ENCODE peak calls at places on chromosomes 16 and 17, in six cellular contexts. One of them, this sample, is unnamed.

GRCh38 chr16:53007095-53007494 is 45.6 kb downstream of the CHD9NB start:
- DNase-seq in tibial artery: no peak
- DNase-seq in GM23338: peak
- DNase-seq in WERI-Rb-1: no peak
- DNase-seq in lung: no peak
- DNase-seq in effector memory CD4-positive, alpha-beta T cell: no peak
- DNase-seq in this sample: no peak

GRCh38 chr17:7667616-7668406 is 17.1 kb downstream of the ATP1B2 start:
- DNase-seq in tibial artery: no peak
- DNase-seq in GM23338: no peak
- DNase-seq in WERI-Rb-1: peak
- DNase-seq in lung: no peak
- DNase-seq in effector memory CD4-positive, alpha-beta T cell: no peak
- DNase-seq in this sample: no peak

GRCh38 chr17:76431509-76431908 is 21.4 kb downstream of the UBE2O start:
- DNase-seq in tibial artery: no peak
- DNase-seq in GM23338: no peak
- DNase-seq in WERI-Rb-1: no peak
- DNase-seq in lung: no peak
- DNase-seq in effector memory CD4-positive, alpha-beta T cell: no peak
- DNase-seq in this sample: no peak

GRCh38 chr16:5449901-5450300 is 352.3 kb upstream of the EEF2KMT start:
- DNase-seq in tibial artery: no peak
- DNase-seq in GM23338: peak
- DNase-seq in WERI-Rb-1: no peak
- DNase-seq in lung: no peak
- DNase-seq in effector memory CD4-positive, alpha-beta T cell: no peak
- DNase-seq in this sample: no peak

GRCh38 chr17:75367312-75367711 is 38.2 kb downstream of the GRB2 start:
- DNase-seq in tibial artery: no peak
- DNase-seq in GM23338: no peak
- DNase-seq in WERI-Rb-1: no peak
- DNase-seq in lung: no peak
- DNase-seq in effector memory CD4-positive, alpha-beta T cell: no peak
- DNase-seq in this sample: no peak

GRCh38 chr16:50102046-50102756 is 36.4 kb downstream of the HEATR3 start:
- DNase-seq in tibial artery: no peak
- DNase-seq in GM23338: no peak
- DNase-seq in WERI-Rb-1: no peak
- DNase-seq in lung: no peak
- DNase-seq in effector memory CD4-positive, alpha-beta T cell: no peak
- DNase-seq in this sample: no peak

GRCh38 chr17:19334331-19334730 is 28.2 kb downstream of the B9D1 start:
- DNase-seq in tibial artery: no peak
- DNase-seq in GM23338: no peak
- DNase-seq in WERI-Rb-1: no peak
- DNase-seq in lung: no peak
- DNase-seq in effector memory CD4-positive, alpha-beta T cell: no peak
- DNase-seq in this sample: no peak

GRCh38 chr17:79338589-79338988 is 264.0 kb downstream of the ENGASE start:
- DNase-seq in tibial artery: no peak
- DNase-seq in GM23338: no peak
- DNase-seq in WERI-Rb-1: no peak
- DNase-seq in lung: no peak
- DNase-seq in effector memory CD4-positive, alpha-beta T cell: no peak
- DNase-seq in this sample: no peak

GRCh38 chr17:45032150-45032493 is 19.3 kb downstream of the DCAKD start:
- DNase-seq in tibial artery: no peak
- DNase-seq in GM23338: no peak
- DNase-seq in WERI-Rb-1: no peak
- DNase-seq in lung: no peak
- DNase-seq in effector memory CD4-positive, alpha-beta T cell: no peak
- DNase-seq in this sample: no peak

GRCh38 chr17:61324540-61324868 is 75.1 kb upstream of the TBX2 start:
- DNase-seq in tibial artery: no peak
- DNase-seq in GM23338: no peak
- DNase-seq in WERI-Rb-1: no peak
- DNase-seq in lung: no peak
- DNase-seq in effector memory CD4-positive, alpha-beta T cell: no peak
- DNase-seq in this sample: no peak

GRCh38 chr16:3439637-3440036 is 3.7 kb downstream of the ZNF597 start:
- DNase-seq in tibial artery: no peak
- DNase-seq in GM23338: no peak
- DNase-seq in WERI-Rb-1: no peak
- DNase-seq in lung: no peak
- DNase-seq in effector memory CD4-positive, alpha-beta T cell: no peak
- DNase-seq in this sample: no peak

GRCh38 chr16:71250461-71251232 is 20.1 kb upstream of the HYDIN start:
- DNase-seq in tibial artery: no peak
- DNase-seq in GM23338: peak
- DNase-seq in WERI-Rb-1: no peak
- DNase-seq in lung: no peak
- DNase-seq in effector memory CD4-positive, alpha-beta T cell: no peak
- DNase-seq in this sample: no peak

GRCh38 chr17:82882715-82883446 is 43.1 kb upstream of the ZNF750 start:
- DNase-seq in tibial artery: no peak
- DNase-seq in GM23338: no peak
- DNase-seq in WERI-Rb-1: no peak
- DNase-seq in lung: peak
- DNase-seq in effector memory CD4-positive, alpha-beta T cell: peak
- DNase-seq in this sample: no peak

GRCh38 chr17:80512233-80512632 is 32.4 kb upstream of the RPTOR start:
- DNase-seq in tibial artery: no peak
- DNase-seq in GM23338: no peak
- DNase-seq in WERI-Rb-1: no peak
- DNase-seq in lung: no peak
- DNase-seq in effector memory CD4-positive, alpha-beta T cell: no peak
- DNase-seq in this sample: no peak

GRCh38 chr17:60971515-60972369 is 294.1 kb downstream of the BCAS3 start:
- DNase-seq in tibial artery: no peak
- DNase-seq in GM23338: peak
- DNase-seq in WERI-Rb-1: peak
- DNase-seq in lung: no peak
- DNase-seq in effector memory CD4-positive, alpha-beta T cell: no peak
- DNase-seq in this sample: peak

GRCh38 chr16:70765491-70765890 is 35.5 kb downstream of the VAC14 start:
- DNase-seq in tibial artery: no peak
- DNase-seq in GM23338: no peak
- DNase-seq in WERI-Rb-1: no peak
- DNase-seq in lung: no peak
- DNase-seq in effector memory CD4-positive, alpha-beta T cell: no peak
- DNase-seq in this sample: no peak

GRCh38 chr16:46673320-46674013 is 15.5 kb downstream of the VPS35 start:
- DNase-seq in tibial artery: no peak
- DNase-seq in GM23338: peak
- DNase-seq in WERI-Rb-1: peak
- DNase-seq in lung: no peak
- DNase-seq in effector memory CD4-positive, alpha-beta T cell: peak
- DNase-seq in this sample: peak

GRCh38 chr16:88619859-88620655 is 18.3 kb upstream of the IL17C start:
- DNase-seq in tibial artery: no peak
- DNase-seq in GM23338: no peak
- DNase-seq in WERI-Rb-1: no peak
- DNase-seq in lung: no peak
- DNase-seq in effector memory CD4-positive, alpha-beta T cell: peak
- DNase-seq in this sample: no peak

GRCh38 chr16:8863594-8864424 is 5.0 kb downstream of the CARHSP1 start:
- DNase-seq in tibial artery: no peak
- DNase-seq in GM23338: peak
- DNase-seq in WERI-Rb-1: no peak
- DNase-seq in lung: no peak
- DNase-seq in effector memory CD4-positive, alpha-beta T cell: no peak
- DNase-seq in this sample: peak

GRCh38 chr17:382644-383533 is 30.3 kb upstream of the RPH3AL start:
- DNase-seq in tibial artery: no peak
- DNase-seq in GM23338: peak
- DNase-seq in WERI-Rb-1: peak
- DNase-seq in lung: no peak
- DNase-seq in effector memory CD4-positive, alpha-beta T cell: no peak
- DNase-seq in this sample: no peak

GRCh38 chr16:85284138-85284897 is 172.0 kb upstream of the CIBAR2 start:
- DNase-seq in tibial artery: no peak
- DNase-seq in GM23338: no peak
- DNase-seq in WERI-Rb-1: peak
- DNase-seq in lung: no peak
- DNase-seq in effector memory CD4-positive, alpha-beta T cell: no peak
- DNase-seq in this sample: no peak

GRCh38 chr17:13113821-13114525 is 96.1 kb upstream of the ELAC2 start:
- DNase-seq in tibial artery: no peak
- DNase-seq in GM23338: no peak
- DNase-seq in WERI-Rb-1: no peak
- DNase-seq in lung: no peak
- DNase-seq in effector memory CD4-positive, alpha-beta T cell: no peak
- DNase-seq in this sample: no peak

GRCh38 chr17:33475594-33475993 is 182.5 kb upstream of the ASIC2 start:
- DNase-seq in tibial artery: no peak
- DNase-seq in GM23338: no peak
- DNase-seq in WERI-Rb-1: no peak
- DNase-seq in lung: no peak
- DNase-seq in effector memory CD4-positive, alpha-beta T cell: no peak
- DNase-seq in this sample: no peak

GRCh38 chr16:19555938-19556778 is 655 bp downstream of the VPS35L start:
- DNase-seq in tibial artery: no peak
- DNase-seq in GM23338: peak
- DNase-seq in WERI-Rb-1: no peak
- DNase-seq in lung: no peak
- DNase-seq in effector memory CD4-positive, alpha-beta T cell: no peak
- DNase-seq in this sample: peak

This sample was measured in RPMI8226.